ENCODE peak calls at places on chromosomes 13 and 19, in four cellular contexts. One of them, this sample, is unnamed.

GRCh38 chr19:57888494-57889231 is at the start of gene ZNF814:
- DNase-seq in BJ: peak; percentile 40
- DNase-seq in activated effector memory CD4-positive, alpha-beta T cell treated with anti-CD3 and anti-CD28 coated beads, Interleukin-2, amount 50 U/mL, for 16 hours: peak; percentile 92
- DNase-seq in aorta: peak; percentile 88
- DNase-seq in this sample: peak; percentile 42

GRCh38 chr19:33872445-33873320 is 76.0 kb downstream of the KCTD15 start:
- DNase-seq in BJ: no peak
- DNase-seq in aorta: no peak
- DNase-seq in activated effector memory CD4-positive, alpha-beta T cell treated with anti-CD3 and anti-CD28 coated beads, Interleukin-2, amount 50 U/mL, for 16 hours: no peak
- DNase-seq in this sample: no peak

GRCh38 chr13:66461021-66461420 is 769.1 kb downstream of the PCDH9 start:
- DNase-seq in BJ: no peak
- DNase-seq in aorta: no peak
- DNase-seq in activated effector memory CD4-positive, alpha-beta T cell treated with anti-CD3 and anti-CD28 coated beads, Interleukin-2, amount 50 U/mL, for 16 hours: no peak
- DNase-seq in this sample: no peak

GRCh38 chr13:45527699-45528462 is 63.1 kb downstream of the COG3 start:
- DNase-seq in activated effector memory CD4-positive, alpha-beta T cell treated with anti-CD3 and anti-CD28 coated beads, Interleukin-2, amount 50 U/mL, for 16 hours: no peak
- DNase-seq in aorta: no peak
- DNase-seq in BJ: no peak
- DNase-seq in this sample: no peak

GRCh38 chr13:108508263-108508662 is 121.1 kb upstream of the MYO16 start:
- DNase-seq in aorta: no peak
- DNase-seq in BJ: no peak
- DNase-seq in activated effector memory CD4-positive, alpha-beta T cell treated with anti-CD3 and anti-CD28 coated beads, Interleukin-2, amount 50 U/mL, for 16 hours: no peak
- DNase-seq in this sample: no peak

GRCh38 chr19:4291200-4291732 is 10.9 kb downstream of the TMIGD2 start:
- DNase-seq in activated effector memory CD4-positive, alpha-beta T cell treated with anti-CD3 and anti-CD28 coated beads, Interleukin-2, amount 50 U/mL, for 16 hours: no peak
- DNase-seq in BJ: no peak
- DNase-seq in aorta: no peak
- DNase-seq in this sample: no peak

GRCh38 chr13:111251646-111252448 is 68.6 kb upstream of the TEX29 start:
- DNase-seq in activated effector memory CD4-positive, alpha-beta T cell treated with anti-CD3 and anti-CD28 coated beads, Interleukin-2, amount 50 U/mL, for 16 hours: no peak
- DNase-seq in aorta: no peak
- DNase-seq in BJ: no peak
- DNase-seq in this sample: no peak

GRCh38 chr13:113845055-113845454 is 18.8 kb downstream of the GAS6 start:
- DNase-seq in activated effector memory CD4-positive, alpha-beta T cell treated with anti-CD3 and anti-CD28 coated beads, Interleukin-2, amount 50 U/mL, for 16 hours: no peak
- DNase-seq in aorta: peak; percentile 41
- DNase-seq in BJ: no peak
- DNase-seq in this sample: no peak

GRCh38 chr13:103299079-103299478 is 232.9 kb upstream of the SLC10A2 start:
- DNase-seq in BJ: no peak
- DNase-seq in aorta: no peak
- DNase-seq in activated effector memory CD4-positive, alpha-beta T cell treated with anti-CD3 and anti-CD28 coated beads, Interleukin-2, amount 50 U/mL, for 16 hours: no peak
- DNase-seq in this sample: no peak

GRCh38 chr19:38665950-38666661 is 18.7 kb downstream of the ACTN4 start:
- DNase-seq in BJ: peak; percentile 65
- DNase-seq in activated effector memory CD4-positive, alpha-beta T cell treated with anti-CD3 and anti-CD28 coated beads, Interleukin-2, amount 50 U/mL, for 16 hours: no peak
- DNase-seq in aorta: peak; percentile 93
- DNase-seq in this sample: no peak

GRCh38 chr13:26895808-26896466 is 135.4 kb upstream of the GPR12 start:
- DNase-seq in aorta: no peak
- DNase-seq in BJ: no peak
- DNase-seq in activated effector memory CD4-positive, alpha-beta T cell treated with anti-CD3 and anti-CD28 coated beads, Interleukin-2, amount 50 U/mL, for 16 hours: no peak
- DNase-seq in this sample: no peak

GRCh38 chr13:77325371-77325941 is 1.4 kb downstream of the MYCBP2 start:
- DNase-seq in aorta: no peak
- DNase-seq in activated effector memory CD4-positive, alpha-beta T cell treated with anti-CD3 and anti-CD28 coated beads, Interleukin-2, amount 50 U/mL, for 16 hours: no peak
- DNase-seq in BJ: no peak
- DNase-seq in this sample: no peak

GRCh38 chr13:99269627-99270252 is 11.6 kb upstream of the GPR18 start:
- DNase-seq in aorta: no peak
- DNase-seq in activated effector memory CD4-positive, alpha-beta T cell treated with anti-CD3 and anti-CD28 coated beads, Interleukin-2, amount 50 U/mL, for 16 hours: no peak
- DNase-seq in BJ: no peak
- DNase-seq in this sample: no peak

GRCh38 chr13:101728021-101728420 is 275.5 kb downstream of the ITGBL1 start:
- DNase-seq in BJ: no peak
- DNase-seq in aorta: no peak
- DNase-seq in activated effector memory CD4-positive, alpha-beta T cell treated with anti-CD3 and anti-CD28 coated beads, Interleukin-2, amount 50 U/mL, for 16 hours: no peak
- DNase-seq in this sample: no peak

GRCh38 chr13:101979825-101980224 is 422.0 kb downstream of the FGF14 start:
- DNase-seq in aorta: no peak
- DNase-seq in activated effector memory CD4-positive, alpha-beta T cell treated with anti-CD3 and anti-CD28 coated beads, Interleukin-2, amount 50 U/mL, for 16 hours: no peak
- DNase-seq in BJ: no peak
- DNase-seq in this sample: no peak

This sample was measured in AG04449.